ENCODE peak calls at places on chromosomes 2 and 18, in ten cellular contexts. O, P, W, T, Z, J, M, S, B and K are unnamed samples.

GRCh38 chr2:98901702-98902101 is 34.3 kb downstream of the CRACDL start:
- DNase-seq in O (no peak), P (no peak), W (no peak), T (no peak), Z (no peak), J (no peak), M (no peak), S (no peak), B (no peak), K (no peak)

GRCh38 chr2:3453196-3453845 is 66.0 kb downstream of the ADI1 start:
- DNase-seq in O (no peak), P (no peak), W (no peak), T (no peak), Z (no peak), J (no peak), M (no peak), S (no peak), B (no peak), K (no peak)

GRCh38 chr2:128379021-128380005 is 60.6 kb upstream of the HS6ST1 start:
- DNase-seq in O (peak; percentile 78), P (peak; percentile 56), W (no peak), T (no peak), Z (peak; percentile 91), J (peak; percentile 24), M (no peak), S (peak; percentile 96), B (peak; percentile 60), K (no peak)

GRCh38 chr2:10038716-10039115 is 4.6 kb upstream of the KLF11 start:
- DNase-seq in O (no peak), P (no peak), W (no peak), T (no peak), Z (peak; percentile 15), J (no peak), M (no peak), S (no peak), B (no peak), K (no peak)

GRCh38 chr2:98502556-98503335 is 58.1 kb downstream of the INPP4A start:
- DNase-seq in O (no peak), P (no peak), W (no peak), T (no peak), Z (peak; percentile 76), J (peak; percentile 38), M (no peak), S (peak; percentile 56), B (no peak), K (peak; percentile 30)

GRCh38 chr2:204434660-204435462 is 110.4 kb upstream of the PARD3B start:
- DNase-seq in O (no peak), P (no peak), W (no peak), T (no peak), Z (no peak), J (peak; percentile 47), M (no peak), S (peak; percentile 14), B (no peak), K (no peak)

GRCh38 chr2:149166958-149167810 is 128.7 kb downstream of the LYPD6B start:
- DNase-seq in O (no peak), P (no peak), W (peak; percentile 19), T (no peak), Z (peak; percentile 48), J (no peak), M (peak; percentile 16), S (no peak), B (no peak), K (no peak)

GRCh38 chr2:215931256-215931903 is 82.0 kb downstream of the MREG start:
- DNase-seq in O (peak; percentile 39), P (peak; percentile 82), W (peak; percentile 2), T (peak; percentile 31), Z (peak; percentile 76), J (peak; percentile 83), M (peak; percentile 53), S (peak; percentile 65), B (peak; percentile 79), K (peak; percentile 88)

GRCh38 chr18:79478484-79479113 is 82.9 kb downstream of the NFATC1 start:
- DNase-seq in O (peak; percentile 32), P (no peak), W (no peak), T (no peak), Z (no peak), J (no peak), M (no peak), S (no peak), B (no peak), K (no peak)

GRCh38 chr2:20539776-20540586 is 93.1 kb downstream of the RHOB start:
- DNase-seq in O (no peak), P (peak; percentile 47), W (no peak), T (no peak), Z (no peak), J (no peak), M (no peak), S (no peak), B (no peak), K (peak; percentile 20)

GRCh38 chr2:239394346-239394945 is 6.4 kb downstream of the HDAC4 start:
- DNase-seq in O (no peak), P (no peak), W (no peak), T (no peak), Z (no peak), J (no peak), M (no peak), S (no peak), B (peak; percentile 52), K (no peak)

GRCh38 chr2:70583091-70583490 is 29.5 kb upstream of the TGFA start:
- DNase-seq in O (no peak), P (no peak), W (no peak), T (no peak), Z (no peak), J (no peak), M (no peak), S (no peak), B (no peak), K (no peak)

GRCh38 chr18:7000484-7001096 is 117.0 kb downstream of the LAMA1 start:
- DNase-seq in O (no peak), P (peak; percentile 42), W (no peak), T (no peak), Z (peak; percentile 40), J (peak; percentile 16), M (no peak), S (peak; percentile 45), B (peak; percentile 25), K (peak; percentile 52)

GRCh38 chr2:75589344-75590105 is 28.8 kb upstream of the EVA1A start:
- DNase-seq in O (no peak), P (no peak), W (no peak), T (no peak), Z (peak; percentile 39), J (no peak), M (no peak), S (no peak), B (no peak), K (no peak)

GRCh38 chr2:54768772-54769428 is 45.4 kb downstream of the EML6 start:
- DNase-seq in O (no peak), P (no peak), W (no peak), T (no peak), Z (peak; percentile 23), J (no peak), M (no peak), S (peak; percentile 5), B (no peak), K (no peak)

GRCh38 chr2:64604929-64605550 is 48.7 kb downstream of the SERTAD2 start:
- DNase-seq in O (no peak), P (no peak), W (no peak), T (no peak), Z (peak; percentile 92), J (no peak), M (no peak), S (no peak), B (no peak), K (no peak)

GRCh38 chr2:54468643-54469042 is 12.5 kb downstream of the SPTBN1 start:
- DNase-seq in O (no peak), P (no peak), W (no peak), T (no peak), Z (peak; percentile 92), J (no peak), M (no peak), S (peak; percentile 93), B (no peak), K (no peak)

GRCh38 chr2:221573430-221574230 is 1.5 kb upstream of the EPHA4 start:
- DNase-seq in O (peak; percentile 92), P (peak; percentile 80), W (peak; percentile 49), T (peak; percentile 78), Z (peak; percentile 57), J (peak; percentile 68), M (peak; percentile 81), S (peak; percentile 68), B (peak; percentile 91), K (peak; percentile 77)

GRCh38 chr2:157345647-157346389 is 20.2 kb upstream of the ERMN start:
- DNase-seq in O (no peak), P (no peak), W (no peak), T (no peak), Z (no peak), J (no peak), M (no peak), S (no peak), B (no peak), K (no peak)

GRCh38 chr2:196162586-196163180 is 8.7 kb downstream of the STK17B start:
- DNase-seq in O (no peak), P (no peak), W (no peak), T (no peak), Z (no peak), J (no peak), M (no peak), S (no peak), B (no peak), K (no peak)